ENCODE peak calls at places on chromosomes 6 and 20, in six cellular contexts. M is HepG2, W is A549, C is SK-N-SH, V is H1, N is endothelial cell of umbilical vein. Q is an unnamed sample.

GRCh38 chr6:166318227-166318626 is 10.0 kb upstream of the PRR18 start:
- DNase-seq in C (no peak), V (no peak), N (no peak), M (no peak), W (no peak), Q (no peak)

GRCh38 chr20:51306521-51307358 is 235.8 kb downstream of the NFATC2 start:
- DNase-seq in N (peak), V (peak), W (peak), C (peak), M (peak), Q (peak)

GRCh38 chr6:43125119-43125518 is 46.0 kb upstream of the SRF start:
- DNase-seq in W (no peak), N (no peak), M (peak), C (peak), V (no peak), Q (no peak)

GRCh38 chr6:138691595-138692057 is 81.9 kb upstream of the CCDC28A start:
- DNase-seq in C (no peak), V (no peak), M (peak), W (peak), N (peak), Q (peak)

GRCh38 chr6:110180228-110181008 is at the start of gene CDC40:
- DNase-seq in V (peak), C (peak), N (no peak), W (no peak), M (peak), Q (no peak)

GRCh38 chr6:17907467-17908229 is 79.8 kb downstream of the KIF13A start:
- DNase-seq in V (no peak), M (peak), N (no peak), C (no peak), W (peak), Q (peak)

GRCh38 chr6:104625536-104625935 is 234.2 kb downstream of the HACE1 start:
- DNase-seq in W (peak), M (no peak), N (no peak), V (no peak), C (no peak), Q (no peak)

GRCh38 chr20:9306521-9306920 is 207.9 kb upstream of the LAMP5 start:
- DNase-seq in M (peak), C (no peak), N (no peak), V (no peak), W (peak), Q (peak)

GRCh38 chr6:17478223-17478907 is 85.0 kb downstream of the CAP2 start:
- DNase-seq in N (peak), W (no peak), M (no peak), V (no peak), C (no peak), Q (no peak)

GRCh38 chr6:66883453-66883852 is 1176.4 kb upstream of the EYS start:
- DNase-seq in M (no peak), C (no peak), V (no peak), N (no peak), W (no peak), Q (no peak)

GRCh38 chr20:41030536-41031242 is 2.1 kb downstream of the TOP1 start:
- DNase-seq in N (peak), C (no peak), M (peak), V (no peak), W (no peak), Q (no peak)

GRCh38 chr6:11023032-11023431 is 21.1 kb downstream of the ELOVL2 start:
- DNase-seq in W (no peak), M (no peak), N (no peak), V (no peak), C (no peak), Q (no peak)

GRCh38 chr6:5036309-5036708 is 32.5 kb upstream of the RPP40 start:
- DNase-seq in W (peak), M (peak), N (peak), C (no peak), V (no peak), Q (no peak)

GRCh38 chr6:5854900-5855299 is 151.8 kb downstream of the NRN1 start:
- DNase-seq in C (no peak), W (no peak), V (no peak), N (no peak), M (no peak), Q (no peak)

GRCh38 chr6:7991536-7991935 is 72.7 kb downstream of the BLOC1S5 start:
- DNase-seq in V (no peak), M (no peak), N (no peak), W (no peak), C (no peak), Q (no peak)

GRCh38 chr6:138517635-138518034 is 18.3 kb upstream of the NHSL1 start:
- DNase-seq in M (peak), N (peak), W (peak), C (peak), V (peak), Q (peak)

GRCh38 chr6:71419217-71419953 is 130.8 kb downstream of the OGFRL1 start:
- DNase-seq in C (no peak), W (no peak), N (peak), M (no peak), V (peak), Q (no peak)

GRCh38 chr6:35048631-35049083 is 92.5 kb downstream of the TCP11 start:
- DNase-seq in N (no peak), C (peak), V (no peak), W (no peak), M (no peak), Q (peak)

GRCh38 chr20:51378171-51378928 is 164.2 kb downstream of the NFATC2 start:
- DNase-seq in C (no peak), M (no peak), W (peak), V (peak), N (no peak), Q (peak)

GRCh38 chr6:15263780-15264374 is 18.0 kb downstream of the JARID2 start:
- DNase-seq in M (no peak), V (no peak), N (no peak), W (no peak), C (no peak), Q (no peak)

GRCh38 chr6:31272856-31273626 is 1.1 kb upstream of the HLA-C start:
- DNase-seq in M (no peak), V (no peak), W (no peak), N (no peak), C (no peak), Q (no peak)

GRCh38 chr20:45845452-45845851 is 11.7 kb downstream of the ACOT8 start:
- DNase-seq in M (no peak), N (no peak), V (no peak), C (no peak), W (no peak), Q (no peak)

GRCh38 chr6:69729870-69730449 is 66.8 kb downstream of the LMBRD1 start:
- DNase-seq in M (no peak), N (peak), W (no peak), V (no peak), C (no peak), Q (peak)

GRCh38 chr6:147022041-147022440 is 182.2 kb upstream of the STXBP5 start:
- DNase-seq in V (no peak), N (no peak), C (no peak), M (no peak), W (no peak), Q (no peak)

GRCh38 chr6:158686791-158687381 is 37.0 kb downstream of the SYTL3 start:
- DNase-seq in W (no peak), C (no peak), V (no peak), N (no peak), M (no peak), Q (peak)

DNA sequence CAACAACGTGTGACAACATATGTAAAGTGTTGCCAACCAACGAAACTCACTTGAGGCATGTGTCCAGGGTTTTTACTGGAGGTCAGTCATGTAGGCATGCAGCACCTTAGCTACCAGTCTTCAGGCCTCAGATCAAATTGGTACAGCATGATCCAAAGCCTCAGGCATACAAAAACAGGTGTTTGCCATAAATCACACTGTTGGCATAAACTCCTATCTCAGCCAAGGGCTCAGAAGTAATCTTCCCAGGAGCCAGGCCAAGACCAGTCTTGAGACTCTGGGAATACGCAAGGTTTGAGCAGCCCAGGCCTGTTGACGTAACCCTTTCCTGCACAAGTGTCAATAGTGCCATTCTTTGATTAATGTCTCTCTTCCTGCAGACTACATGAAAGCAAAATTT is 163.5 kb downstream of the PRL start:
- DNase-seq in N (peak), C (no peak), W (no peak), V (no peak), M (no peak), Q (no peak)
- TF ChIP-seq MAX in N (no peak), C (no peak), W (no peak), V (no peak), M (no peak), Q (no peak)

DNA sequence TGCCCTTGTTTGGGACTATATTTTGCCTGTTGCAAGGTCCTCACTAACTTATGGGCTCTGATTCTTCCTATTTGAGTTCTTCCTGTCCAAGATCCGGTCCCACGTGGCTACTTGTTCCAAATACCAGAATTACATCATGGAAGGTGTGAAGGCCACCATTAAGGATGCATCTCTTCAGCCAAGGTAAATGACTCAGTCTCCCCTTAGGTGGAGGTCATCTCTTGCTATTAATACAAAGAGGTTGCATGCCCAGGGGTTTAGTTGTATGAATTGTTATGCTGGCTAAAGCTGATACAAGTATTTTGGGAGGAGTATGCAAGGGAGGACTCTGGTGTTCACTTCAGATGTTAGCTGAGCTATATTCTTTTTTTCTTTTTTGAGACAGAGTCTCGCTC is 9.1 kb downstream of the RNF114 start:
- DNase-seq in N (no peak), M (no peak), V (no peak), C (no peak), W (no peak), Q (no peak)
- TF ChIP-seq MAX in N (no peak), M (no peak), V (no peak), C (no peak), W (no peak), Q (no peak)

DNA sequence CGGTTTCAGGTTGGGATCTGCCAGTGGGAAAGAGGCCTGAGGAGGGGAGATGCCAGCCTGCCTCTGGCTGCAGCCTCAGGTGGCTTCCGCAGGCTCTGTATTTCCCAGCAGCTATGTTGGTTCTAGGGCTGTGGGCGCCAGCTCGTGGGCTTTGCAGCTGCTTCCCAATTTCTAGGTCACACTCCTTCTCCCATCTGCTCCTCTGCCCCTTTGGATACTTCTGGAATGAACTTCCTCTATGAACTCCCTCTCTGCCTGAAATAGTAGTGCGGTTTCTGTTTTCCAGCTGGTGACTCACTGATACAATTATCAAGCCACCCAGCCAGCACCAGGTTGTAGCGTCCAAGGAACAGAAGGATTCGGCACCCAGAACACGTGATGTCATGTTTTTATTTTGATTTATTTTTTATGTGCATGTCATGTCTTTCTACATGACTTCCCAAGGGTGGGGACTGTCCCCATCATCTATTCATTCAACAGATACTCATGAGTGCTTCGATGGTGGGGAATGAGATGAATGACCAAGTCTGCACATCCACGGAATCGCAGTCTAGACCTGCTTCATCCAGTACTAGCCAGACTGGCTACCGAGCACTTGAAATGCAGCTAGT is 38.0 kb downstream of the TGM2 start:
- DNase-seq in W (peak), V (no peak), M (no peak), C (no peak), N (peak), Q (no peak)
- TF ChIP-seq MAX in W (no peak), V (no peak), M (no peak), C (peak), N (peak), Q (no peak)

GRCh38 chr20:62820208-62820961 is 3.5 kb downstream of the COL9A3 start:
- DNase-seq in W (no peak), M (no peak), C (no peak), N (no peak), V (no peak), Q (no peak)
- TF ChIP-seq MAX in W (no peak), M (no peak), C (no peak), N (no peak), V (no peak), Q (no peak)

GRCh38 chr6:169247419-169247818 is 6.2 kb downstream of the THBS2 start:
- DNase-seq in M (no peak), W (no peak), C (no peak), V (no peak), N (no peak), Q (no peak)

GRCh38 chr6:169243154-169243553 is 10.5 kb downstream of the THBS2 start:
- DNase-seq in N (no peak), M (no peak), W (no peak), V (no peak), C (no peak), Q (no peak)

GRCh38 chr6:169243661-169244060 is 10.0 kb downstream of the THBS2 start:
- DNase-seq in V (no peak), C (no peak), M (no peak), N (no peak), W (no peak), Q (no peak)

GRCh38 chr6:169246445-169246844 is 7.2 kb downstream of the THBS2 start:
- DNase-seq in W (no peak), N (no peak), C (no peak), M (no peak), V (no peak), Q (no peak)

DNA sequence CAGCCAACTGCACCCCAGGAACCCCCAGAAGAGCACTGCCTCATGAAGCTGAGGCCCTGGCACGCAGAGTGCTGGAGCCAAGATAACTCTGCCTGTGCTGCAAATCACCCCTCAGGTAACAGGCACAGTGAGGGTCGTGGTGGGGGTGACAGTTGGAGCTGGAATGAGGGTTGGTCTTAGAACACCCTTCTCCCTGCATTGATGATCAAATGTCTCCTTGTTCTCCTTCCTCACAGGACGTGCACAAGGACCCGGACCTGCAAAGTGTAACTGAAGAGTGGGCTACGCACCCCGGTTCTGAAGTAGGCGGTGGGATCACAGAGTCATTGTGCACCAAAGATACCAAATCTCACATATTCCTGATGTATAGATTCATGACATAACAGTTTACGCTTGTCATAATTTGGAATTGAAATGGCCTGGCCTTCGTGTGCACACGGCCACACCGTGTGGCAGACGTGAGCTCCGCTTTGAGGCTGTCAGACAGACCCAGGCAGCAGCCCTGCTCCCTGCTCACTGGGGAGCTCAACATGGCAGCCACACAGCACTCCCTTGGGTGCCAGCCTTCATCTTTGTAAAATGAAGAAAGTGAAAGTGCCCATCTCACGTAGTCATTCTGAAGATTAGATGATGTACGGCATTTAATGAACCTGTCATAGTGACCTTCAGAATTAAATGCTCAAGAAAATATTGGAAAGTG is 8.8 kb downstream of the THBS2 start:
- DNase-seq in V (no peak), W (no peak), N (no peak), M (no peak), C (no peak), Q (no peak)
- TF ChIP-seq MAX in V (no peak), W (no peak), N (no peak), M (no peak), C (no peak), Q (no peak)

GRCh38 chr6:156169361-156169760 is 607.8 kb upstream of the ARID1B start:
- DNase-seq in N (peak), M (no peak), W (no peak), C (no peak), V (no peak), Q (no peak)

GRCh38 chr6:156175971-156176421 is 601.2 kb upstream of the ARID1B start:
- DNase-seq in W (peak), N (peak), M (peak), C (peak), V (peak), Q (peak)

GRCh38 chr6:156175433-156175832 is 601.7 kb upstream of the ARID1B start:
- DNase-seq in M (no peak), W (no peak), V (no peak), C (no peak), N (no peak), Q (no peak)

GRCh38 chr6:156174026-156174880 is 602.9 kb upstream of the ARID1B start:
- DNase-seq in N (no peak), C (no peak), V (no peak), M (no peak), W (no peak), Q (no peak)
- TF ChIP-seq MAX in N (no peak), C (no peak), V (no peak), M (no peak), W (no peak), Q (no peak)

GRCh38 chr6:88360203-88360797 is 194.2 kb upstream of the CNR1 start:
- DNase-seq in V (no peak), M (peak), W (peak), C (no peak), N (no peak), Q (no peak)
- TF ChIP-seq MAX in V (no peak), M (no peak), W (peak), C (no peak), N (no peak), Q (no peak)

GRCh38 chr6:218153-219018 is 73.9 kb upstream of the DUSP22 start:
- DNase-seq in N (no peak), C (no peak), W (no peak), V (no peak), M (no peak), Q (no peak)

GRCh38 chr6:220312-220711 is 72.0 kb upstream of the DUSP22 start:
- DNase-seq in V (no peak), C (no peak), M (peak), W (no peak), N (no peak), Q (no peak)

GRCh38 chr6:219019-219570 is 73.2 kb upstream of the DUSP22 start:
- DNase-seq in N (no peak), V (no peak), M (no peak), C (no peak), W (no peak), Q (no peak)

GRCh38 chr6:220736-221475 is 71.4 kb upstream of the DUSP22 start:
- DNase-seq in V (no peak), N (no peak), C (no peak), W (no peak), M (peak), Q (peak)

GRCh38 chr6:219641-220198 is 72.6 kb upstream of the DUSP22 start:
- DNase-seq in N (no peak), V (no peak), M (peak), C (no peak), W (no peak), Q (peak)
- TF ChIP-seq MAX in N (no peak), V (no peak), M (peak), C (no peak), W (no peak), Q (no peak)

DNA sequence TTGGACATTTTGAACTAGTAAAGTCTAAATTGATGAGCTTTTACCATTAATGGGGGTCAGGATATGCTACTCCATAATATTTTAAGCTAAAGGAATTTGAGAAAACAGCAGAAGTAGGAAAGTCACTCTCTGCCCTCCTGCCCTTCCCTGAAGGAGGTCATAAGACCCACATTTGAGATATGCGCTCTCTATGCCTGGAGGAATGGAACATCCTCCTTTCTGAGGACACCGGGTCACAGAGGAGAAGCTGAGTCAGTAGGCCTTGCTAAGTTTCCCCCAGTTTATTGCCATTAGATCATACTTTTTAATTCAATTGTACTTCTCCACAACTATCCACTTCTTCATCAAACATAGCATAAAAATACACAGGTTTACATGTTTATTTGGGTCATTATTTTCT is 40.3 kb downstream of the AKAP7 start:
- DNase-seq in C (no peak), N (no peak), V (no peak), M (no peak), W (no peak), Q (no peak)
- TF ChIP-seq MAX in C (no peak), N (no peak), V (no peak), M (no peak), W (no peak), Q (no peak)

Q was measured in NB4.